ENCODE peak calls at places on chromosome 4, in five cellular contexts. N is GM23338, L is HCT116, U is SK-N-SH, P is neural progenitor cell. R is an unnamed sample.
A peak's percentile ranks its signal among the peaks of the same experiment; 100 is the strongest.

GRCh38 chr4:5206391-5206790 is 155.1 kb downstream of the STK32B start:
- DNase-seq in N (no peak), L (peak; percentile 49), U (no peak), P (no peak), R (no peak)

GRCh38 chr4:160403066-160403465 is 1300.2 kb downstream of the RAPGEF2 start:
- DNase-seq in N (no peak), L (no peak), U (no peak), P (no peak), R (no peak)

GRCh38 chr4:115323106-115323684 is 209.8 kb upstream of the NDST4 start:
- DNase-seq in N (no peak), L (no peak), U (no peak), P (no peak), R (peak; percentile 4)

GRCh38 chr4:119873132-119873531 is 193.5 kb downstream of the MAD2L1 start:
- DNase-seq in N (peak; percentile 27), L (no peak), U (no peak), P (no peak), R (no peak)

GRCh38 chr4:40515398-40516293 is 114.0 kb downstream of the RBM47 start:
- DNase-seq in N (peak; percentile 54), L (no peak), U (no peak), P (peak; percentile 11), R (peak; percentile 86)

GRCh38 chr4:121189811-121190210 is 25.7 kb upstream of the TNIP3 start:
- DNase-seq in N (no peak), L (no peak), U (no peak), P (no peak), R (no peak)

GRCh38 chr4:111064342-111064993 is 441.6 kb upstream of the PITX2 start:
- DNase-seq in N (peak; percentile 22), L (peak; percentile 93), U (no peak), P (no peak), R (no peak)

GRCh38 chr4:48722509-48723446 is 57.3 kb downstream of the FRYL start:
- DNase-seq in N (no peak), L (no peak), U (no peak), P (no peak), R (no peak)

GRCh38 chr4:158163941-158164665 is 8.7 kb downstream of the GASK1B start:
- DNase-seq in N (no peak), L (no peak), U (no peak), P (no peak), R (no peak)

GRCh38 chr4:183106839-183107238 is 7.8 kb downstream of the WWC2 start:
- DNase-seq in N (peak; percentile 43), L (no peak), U (no peak), P (no peak), R (no peak)

GRCh38 chr4:71338846-71339593 is at the start of gene SLC4A4:
- DNase-seq in N (no peak), L (no peak), U (no peak), P (no peak), R (no peak)

GRCh38 chr4:109444182-109444844 is 10.7 kb downstream of the SEC24B start:
- DNase-seq in N (no peak), L (no peak), U (no peak), P (no peak), R (no peak)

GRCh38 chr4:47209833-47210232 is 178.5 kb downstream of the GABRB1 start:
- DNase-seq in N (no peak), L (no peak), U (no peak), P (no peak), R (no peak)

GRCh38 chr4:677431-678293 is 3.3 kb downstream of the MYL5 start:
- DNase-seq in N (no peak), L (peak; percentile 45), U (no peak), P (no peak), R (no peak)

GRCh38 chr4:9765091-9765490 is 16.3 kb upstream of the DRD5 start:
- DNase-seq in N (peak; percentile 65), L (peak; percentile 31), U (peak; percentile 23), P (peak; percentile 50), R (peak; percentile 27)

GRCh38 chr4:52862605-52863236 is 604 bp downstream of the RASL11B start:
- DNase-seq in N (no peak), L (no peak), U (peak; percentile 50), P (no peak), R (no peak)

GRCh38 chr4:177293208-177294018 is 16.3 kb upstream of the NEIL3 start:
- DNase-seq in N (no peak), L (no peak), U (no peak), P (no peak), R (no peak)

GRCh38 chr4:182916483-182917181 is 554 bp downstream of the DCTD start:
- DNase-seq in N (peak; percentile 50), L (no peak), U (no peak), P (no peak), R (peak; percentile 73)

GRCh38 chr4:95546866-95547707 is 1.7 kb downstream of the UNC5C start:
- DNase-seq in N (peak; percentile 53), L (no peak), U (peak; percentile 47), P (peak; percentile 53), R (no peak)

GRCh38 chr4:112196446-112196845 is 35.1 kb upstream of the AP1AR start:
- DNase-seq in N (no peak), L (no peak), U (no peak), P (peak; percentile 7), R (no peak)

GRCh38 chr4:112120021-112120420 is 25.2 kb upstream of the FAM241A start:
- DNase-seq in N (no peak), L (no peak), U (no peak), P (no peak), R (no peak)

GRCh38 chr4:177446571-177446970 is 4.3 kb upstream of the AGA start:
- DNase-seq in N (no peak), L (no peak), U (no peak), P (peak; percentile 10), R (no peak)

GRCh38 chr4:66014146-66014765 is 344.0 kb upstream of the EPHA5 start:
- DNase-seq in N (peak; percentile 75), L (no peak), U (no peak), P (peak; percentile 88), R (no peak)

GRCh38 chr4:66750273-66750672 is 795.0 kb downstream of the CENPC start:
- DNase-seq in N (peak; percentile 8), L (no peak), U (no peak), P (no peak), R (peak; percentile 16)

GRCh38 chr4:139014391-139015268 is 951 bp upstream of the NOCT start:
- DNase-seq in N (peak; percentile 56), L (peak; percentile 85), U (peak; percentile 44), P (no peak), R (peak; percentile 81)

GRCh38 chr4:26201119-26201518 is 119.7 kb upstream of the RBPJ start:
- DNase-seq in N (no peak), L (no peak), U (no peak), P (no peak), R (no peak)

GRCh38 chr4:173332021-173332487 is 2.1 kb downstream of the HMGB2 start:
- DNase-seq in N (no peak), L (no peak), U (no peak), P (no peak), R (no peak)

GRCh38 chr4:54940996-54941395 is 184.4 kb downstream of the KDR start:
- DNase-seq in N (no peak), L (no peak), U (no peak), P (no peak), R (no peak)

GRCh38 chr4:53721276-53721675 is 130.0 kb upstream of the LNX1 start:
- DNase-seq in N (no peak), L (no peak), U (no peak), P (no peak), R (no peak)

GRCh38 chr4:44157611-44158277 is 290.9 kb downstream of the KCTD8 start:
- DNase-seq in N (no peak), L (no peak), U (no peak), P (no peak), R (peak; percentile 46)

GRCh38 chr4:27327421-27328181 is 467.0 kb downstream of the STIM2 start:
- DNase-seq in N (no peak), L (no peak), U (no peak), P (no peak), R (no peak)

GRCh38 chr4:119706804-119707203 is 78.2 kb upstream of the PDE5A start:
- DNase-seq in N (no peak), L (no peak), U (no peak), P (no peak), R (no peak)

GRCh38 chr4:20359692-20360091 is 108.0 kb downstream of the SLIT2 start:
- DNase-seq in N (no peak), L (no peak), U (no peak), P (no peak), R (no peak)

GRCh38 chr4:20358110-20358509 is 106.4 kb downstream of the SLIT2 start:
- DNase-seq in N (no peak), L (no peak), U (no peak), P (no peak), R (no peak)

GRCh38 chr4:20353646-20354045 is 101.9 kb downstream of the SLIT2 start:
- DNase-seq in N (no peak), L (no peak), U (no peak), P (no peak), R (no peak)

GRCh38 chr4:20354120-20354519 is 102.4 kb downstream of the SLIT2 start:
- DNase-seq in N (peak; percentile 38), L (no peak), U (no peak), P (peak; percentile 72), R (no peak)

DNA sequence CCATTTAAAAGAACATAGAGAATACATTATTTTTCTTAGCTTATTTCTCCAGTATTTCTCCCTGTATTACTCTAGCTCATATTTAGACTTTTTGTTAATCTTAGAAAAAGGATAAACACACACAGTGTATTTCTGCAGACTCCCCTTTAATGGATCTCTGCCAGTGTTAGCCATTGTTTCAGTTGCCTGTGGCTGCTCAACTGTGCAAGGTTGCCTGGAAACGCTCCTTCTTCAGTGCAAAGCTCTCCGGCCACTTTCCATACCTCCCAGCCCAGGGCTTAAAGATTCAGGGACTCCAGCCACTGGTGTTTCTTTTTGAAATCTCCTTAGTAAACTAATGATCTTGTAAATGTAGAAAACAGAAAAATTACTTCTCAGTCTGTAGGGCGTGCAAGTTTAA is 104.9 kb downstream of the SLIT2 start:
- DNase-seq in N (no peak), L (no peak), U (peak; percentile 23), P (peak; percentile 79), R (no peak)
- TF ChIP-seq EZH2phosphoT487 in N (no peak), L (no peak), U (no peak), P (no peak), R (no peak)

GRCh38 chr4:153792007-153792892 is 3.4 kb upstream of the SFRP2 start:
- DNase-seq in N (peak; percentile 96), L (no peak), U (peak; percentile 82), P (peak; percentile 90), R (peak; percentile 78)
- H3K4me3 ChIP-seq in N (peak overlapping the region; percentile 89), L (no peak overlapping the region), U (peak overlapping the region; percentile 56), P (peak overlapping the region; percentile 98), R (peak overlapping the region; percentile 25)

GRCh38 chr4:77433102-77433733 is 172.4 kb upstream of the CXCL13 start:
- DNase-seq in N (peak; percentile 72), L (peak; percentile 42), U (peak; percentile 40), P (peak; percentile 64), R (peak; percentile 74)
- TF ChIP-seq EZH2phosphoT487 in N (no peak), L (no peak), U (no peak), P (no peak), R (no peak)

GRCh38 chr4:62271107-62271506 is 1071.0 kb downstream of the ADGRL3 start:
- DNase-seq in N (no peak), L (no peak), U (no peak), P (no peak), R (no peak)
- H3K4me3 ChIP-seq in N (no peak overlapping the region), L (no peak overlapping the region), U (no peak overlapping the region), P (no peak overlapping the region), R (no peak overlapping the region)

GRCh38 chr4:113328514-113328913 is 279.1 kb downstream of the ANK2 start:
- DNase-seq in N (peak; percentile 86), L (no peak), U (peak; percentile 28), P (peak; percentile 63), R (peak; percentile 7)
- TF ChIP-seq EZH2phosphoT487 in N (no peak), L (no peak), U (no peak), P (no peak), R (no peak)

GRCh38 chr4:37383579-37384229 is 139.2 kb downstream of the NWD2 start:
- DNase-seq in N (peak; percentile 84), L (peak; percentile 36), U (peak; percentile 9), P (peak; percentile 72), R (peak; percentile 83)
- H3K4me3 ChIP-seq in N (no peak overlapping the region), L (no peak overlapping the region), U (no peak overlapping the region), P (no peak overlapping the region), R (no peak overlapping the region)